ENCODE peak calls at places on chromosomes 1 and 21, in four cellular contexts. G, N, Q and R are unnamed samples.

GRCh38 chr21:45977396-45977795 is 4.2 kb upstream of the COL6A1 start:
- DNase-seq in G (no peak), N (no peak), Q (no peak), R (no peak)

GRCh38 chr1:27862671-27863551 is 9.4 kb upstream of the THEMIS2 start:
- DNase-seq in G (no peak), N (no peak), Q (peak), R (peak)

GRCh38 chr1:226659136-226659535 is 79.9 kb downstream of the ITPKB start:
- DNase-seq in G (no peak), N (no peak), Q (no peak), R (no peak)

GRCh38 chr1:59433440-59433813 is 136.5 kb downstream of the FGGY start:
- DNase-seq in G (no peak), N (no peak), Q (no peak), R (no peak)

GRCh38 chr1:167797005-167797404 is 75.2 kb downstream of the MPZL1 start:
- DNase-seq in G (no peak), N (no peak), Q (peak), R (no peak)

GRCh38 chr1:41282679-41283317 is 40.7 kb upstream of the SCMH1 start:
- DNase-seq in G (peak), N (peak), Q (peak), R (peak)

GRCh38 chr1:204852854-204853253 is 17.8 kb upstream of the NFASC start:
- DNase-seq in G (no peak), N (no peak), Q (no peak), R (no peak)

GRCh38 chr1:71857862-71858261 is 424.5 kb downstream of the NEGR1 start:
- DNase-seq in G (no peak), N (no peak), Q (no peak), R (no peak)

GRCh38 chr1:30005972-30006619 is 717.3 kb downstream of the MATN1 start:
- DNase-seq in G (no peak), N (no peak), Q (no peak), R (no peak)

GRCh38 chr1:224340711-224341384 is 10.9 kb upstream of the NVL start:
- DNase-seq in G (no peak), N (peak), Q (no peak), R (no peak)

GRCh38 chr1:157136133-157136532 is 2.1 kb downstream of the ETV3 start:
- DNase-seq in G (no peak), N (no peak), Q (no peak), R (no peak)

GRCh38 chr1:207941664-207942063 is 30.7 kb upstream of the CD34 start:
- DNase-seq in G (no peak), N (no peak), Q (peak), R (no peak)

GRCh38 chr1:69567847-69568434 is at the start of gene LRRC7:
- DNase-seq in G (no peak), N (no peak), Q (peak), R (peak)

GRCh38 chr1:111990026-111990877 is 784 bp upstream of the KCND3 start:
- DNase-seq in G (no peak), N (no peak), Q (peak), R (no peak)

GRCh38 chr1:59044535-59045121 is 252.3 kb upstream of the FGGY start:
- DNase-seq in G (no peak), N (no peak), Q (no peak), R (no peak)

GRCh38 chr1:96519851-96520281 is 201.7 kb upstream of the PTBP2 start:
- DNase-seq in G (no peak), N (no peak), Q (no peak), R (no peak)

GRCh38 chr1:201518105-201518504 is 11.2 kb upstream of the CSRP1 start:
- DNase-seq in G (no peak), N (no peak), Q (no peak), R (no peak)